ENCODE peak calls at places on chromosomes 3 and 15, in nine cellular contexts. U is glomerular endothelial cell, G is glutamatergic neuron, C is T-helper 17 cell, Q is AG09319, M is hepatic stellate cell, P is NCI-H1092, K is keratinocyte, D is PC-3. S is an unnamed sample.

GRCh38 chr3:195443391-195443989 is 670 bp upstream of the ACAP2 start:
- DNase-seq in U (no peak), G (no peak), C (no peak), Q (no peak), M (no peak), P (no peak), K (no peak), D (no peak), S (no peak)

GRCh38 chr15:69467636-69468035 is 15.0 kb downstream of the RPLP1 start:
- DNase-seq in U (no peak), G (no peak), C (no peak), Q (no peak), M (no peak), P (no peak), K (no peak), D (peak; percentile 75), S (no peak)

GRCh38 chr3:198079771-198080520 is 119.9 kb downstream of the LMLN start:
- DNase-seq in U (no peak), G (peak; percentile 31), C (peak; percentile 21), Q (no peak), M (peak; percentile 6), P (no peak), K (peak; percentile 9), D (peak; percentile 54), S (no peak)

GRCh38 chr3:171195686-171196085 is 169.2 kb upstream of the SLC2A2 start:
- DNase-seq in U (no peak), G (no peak), C (no peak), Q (no peak), M (no peak), P (no peak), K (no peak), D (no peak), S (no peak)

GRCh38 chr15:31069360-31070000 is 32.0 kb downstream of the TRPM1 start:
- DNase-seq in U (no peak), G (no peak), C (no peak), Q (no peak), M (no peak), P (no peak), K (no peak), D (peak; percentile 21), S (no peak)

GRCh38 chr15:94042163-94042954 is 189.0 kb upstream of the MCTP2 start:
- DNase-seq in U (no peak), G (no peak), C (no peak), Q (no peak), M (no peak), P (no peak), K (no peak), D (peak; percentile 6), S (no peak)

GRCh38 chr3:45477026-45477725 is 88.8 kb downstream of the LARS2 start:
- DNase-seq in U (no peak), G (no peak), C (no peak), Q (no peak), M (no peak), P (no peak), K (no peak), D (no peak), S (no peak)

GRCh38 chr15:73677146-73677607 is 7.0 kb upstream of the CD276 start:
- DNase-seq in U (no peak), G (peak; percentile 59), C (no peak), Q (no peak), M (peak; percentile 35), P (peak; percentile 10), K (no peak), D (peak; percentile 81), S (no peak)

GRCh38 chr3:173398111-173398479 is 551 bp downstream of the NLGN1 start:
- DNase-seq in U (no peak), G (no peak), C (no peak), Q (no peak), M (no peak), P (no peak), K (no peak), D (no peak), S (no peak)

GRCh38 chr15:41904487-41905359 is 10.9 kb upstream of the SPTBN5 start:
- DNase-seq in U (no peak), G (peak; percentile 82), C (peak; percentile 38), Q (no peak), M (peak; percentile 88), P (peak; percentile 39), K (no peak), D (peak; percentile 79), S (peak; percentile 76)

GRCh38 chr3:24521306-24522154 is 26.9 kb upstream of the THRB start:
- DNase-seq in U (no peak), G (peak; percentile 59), C (no peak), Q (no peak), M (peak; percentile 31), P (peak; percentile 15), K (no peak), D (peak; percentile 35), S (no peak)

GRCh38 chr3:4751057-4752051 is 227.9 kb upstream of the BHLHE40 start:
- DNase-seq in U (peak; percentile 61), G (no peak), C (no peak), Q (peak; percentile 58), M (no peak), P (no peak), K (peak; percentile 38), D (peak; percentile 32), S (no peak)

GRCh38 chr15:60682615-60683014 is 203.7 kb upstream of the ICE2 start:
- DNase-seq in U (no peak), G (no peak), C (no peak), Q (no peak), M (no peak), P (no peak), K (no peak), D (no peak), S (no peak)

GRCh38 chr3:195591852-195592251 is 8.1 kb upstream of the APOD start:
- DNase-seq in U (no peak), G (no peak), C (no peak), Q (peak; percentile 5), M (no peak), P (no peak), K (no peak), D (no peak), S (no peak)

GRCh38 chr15:70783610-70784021 is 20.3 kb upstream of the UACA start:
- DNase-seq in U (no peak), G (no peak), C (no peak), Q (no peak), M (no peak), P (no peak), K (no peak), D (peak; percentile 80), S (no peak)

GRCh38 chr15:24878153-24878552 is 76.6 kb upstream of the SNRPN start:
- DNase-seq in U (no peak), G (no peak), C (no peak), Q (no peak), M (no peak), P (no peak), K (no peak), D (peak; percentile 36), S (no peak)

GRCh38 chr3:69095636-69096035 is 10.9 kb downstream of the ARL6IP5 start:
- DNase-seq in U (no peak), G (no peak), C (no peak), Q (no peak), M (no peak), P (no peak), K (no peak), D (no peak), S (no peak)

GRCh38 chr15:31376511-31376910 is 49.9 kb downstream of the KLF13 start:
- DNase-seq in U (no peak), G (no peak), C (no peak), Q (no peak), M (no peak), P (no peak), K (no peak), D (no peak), S (no peak)

GRCh38 chr15:22845289-22845900 is 6.9 kb downstream of the NIPA2 start:
- DNase-seq in U (no peak), G (peak; percentile 56), C (no peak), Q (no peak), M (no peak), P (no peak), K (no peak), D (no peak), S (no peak)

GRCh38 chr3:159726231-159726964 is 262.2 kb upstream of the IL12A start:
- DNase-seq in U (no peak), G (no peak), C (no peak), Q (no peak), M (no peak), P (no peak), K (peak; percentile 89), D (peak; percentile 97), S (no peak)

GRCh38 chr3:71695000-71695482 is 30.2 kb downstream of the EIF4E3 start:
- DNase-seq in U (no peak), G (no peak), C (no peak), Q (no peak), M (no peak), P (no peak), K (no peak), D (no peak), S (no peak)

GRCh38 chr3:184737641-184738518 is 26.0 kb upstream of the MAGEF1 start:
- DNase-seq in U (no peak), G (no peak), C (no peak), Q (no peak), M (peak; percentile 71), P (no peak), K (peak; percentile 59), D (peak; percentile 94), S (no peak)

GRCh38 chr3:42351221-42351620 is 59.2 kb downstream of the LYZL4 start:
- DNase-seq in U (no peak), G (no peak), C (no peak), Q (no peak), M (no peak), P (no peak), K (no peak), D (no peak), S (no peak)

GRCh38 chr3:70832035-70832795 is 519.8 kb upstream of the MDFIC2 start:
- DNase-seq in U (no peak), G (no peak), C (no peak), Q (peak; percentile 52), M (peak; percentile 48), P (no peak), K (no peak), D (peak; percentile 48), S (no peak)

GRCh38 chr15:49155834-49156627 is 632 bp upstream of the COPS2 start:
- DNase-seq in U (no peak), G (no peak), C (no peak), Q (no peak), M (peak; percentile 11), P (no peak), K (no peak), D (peak; percentile 25), S (no peak)

GRCh38 chr3:81760215-81760614 is 1.2 kb downstream of the GBE1 start:
- DNase-seq in U (no peak), G (no peak), C (no peak), Q (no peak), M (no peak), P (no peak), K (no peak), D (peak; percentile 24), S (no peak)

GRCh38 chr3:115808816-115809215 is 185.5 kb downstream of the GAP43 start:
- DNase-seq in U (no peak), G (no peak), C (no peak), Q (no peak), M (no peak), P (no peak), K (no peak), D (no peak), S (no peak)

GRCh38 chr3:62562017-62562416 is 188.7 kb upstream of the FEZF2 start:
- DNase-seq in U (peak; percentile 87), G (no peak), C (no peak), Q (peak; percentile 39), M (peak; percentile 64), P (no peak), K (peak; percentile 17), D (peak; percentile 35), S (no peak)

GRCh38 chr3:55488398-55489055 is 1.4 kb upstream of the WNT5A start:
- DNase-seq in U (no peak), G (no peak), C (no peak), Q (peak; percentile 88), M (peak; percentile 88), P (peak; percentile 11), K (no peak), D (peak; percentile 70), S (no peak)

GRCh38 chr15:94324835-94325767 is 93.7 kb downstream of the MCTP2 start:
- DNase-seq in U (no peak), G (no peak), C (no peak), Q (no peak), M (no peak), P (no peak), K (no peak), D (no peak), S (no peak)

GRCh38 chr3:117407317-117407716 is 697.7 kb downstream of the TUSC7 start:
- DNase-seq in U (no peak), G (no peak), C (no peak), Q (no peak), M (no peak), P (no peak), K (no peak), D (peak; percentile 32), S (no peak)